ENCODE peak calls at places on chromosomes 3 and 15, in ten cellular contexts. B is body of pancreas, V is fibroblast of the aortic adventitia, I is fibroblast of lung, D is Calu3, C is psoas muscle, W is uterus, O is dorsolateral prefrontal cortex, T is AG04450, E is A549. K is an unnamed sample.

GRCh38 chr3:159828542-159828943 is 160.1 kb upstream of the IL12A start:
- DNase-seq in D (no peak), I (peak; percentile 51), T (no peak), C (no peak), V (peak; percentile 85), W (no peak), O (no peak), B (no peak), E (peak; percentile 54), K (peak; percentile 41)

GRCh38 chr3:158742861-158743260 is 10.6 kb upstream of the RARRES1 start:
- DNase-seq in C (no peak), W (no peak), E (no peak), B (no peak), D (no peak), T (no peak), I (peak; percentile 81), V (peak; percentile 67), O (no peak), K (no peak)

GRCh38 chr15:63050737-63051700 is 8.5 kb downstream of the TPM1 start:
- DNase-seq in B (no peak), E (peak; percentile 96), C (no peak), O (no peak), W (no peak), V (peak; percentile 87), T (peak; percentile 62), I (peak; percentile 84), D (peak; percentile 58), K (no peak)

GRCh38 chr3:57752307-57752706 is 3.8 kb upstream of the SLMAP start:
- DNase-seq in V (peak; percentile 36), D (peak; percentile 75), O (no peak), B (peak; percentile 43), I (peak; percentile 83), E (peak; percentile 45), W (no peak), T (no peak), C (no peak), K (no peak)

GRCh38 chr3:51559266-51559907 is 20.9 kb downstream of the RAD54L2 start:
- DNase-seq in V (peak; percentile 86), T (peak; percentile 71), B (peak; percentile 26), I (peak; percentile 66), O (no peak), C (no peak), W (peak; percentile 26), E (no peak), D (no peak), K (no peak)

GRCh38 chr15:75966073-75966472 is 46.2 kb downstream of the NRG4 start:
- DNase-seq in T (peak; percentile 34), E (peak; percentile 35), O (no peak), V (peak; percentile 9), W (no peak), D (no peak), I (peak; percentile 11), C (no peak), B (no peak), K (no peak)

GRCh38 chr15:64443016-64443415 is 17.4 kb upstream of the ZNF609 start:
- DNase-seq in C (no peak), V (peak; percentile 37), T (no peak), W (no peak), D (no peak), O (no peak), B (no peak), I (peak; percentile 58), E (no peak), K (no peak)

GRCh38 chr3:138195491-138195890 is 8.4 kb downstream of the ARMC8 start:
- DNase-seq in B (no peak), W (no peak), C (no peak), T (no peak), O (peak; percentile 27), I (no peak), D (no peak), V (no peak), E (no peak), K (no peak)

GRCh38 chr3:191499307-191500125 is 38.6 kb downstream of the PYDC2 start:
- DNase-seq in O (peak; percentile 29), B (peak; percentile 16), D (peak; percentile 76), C (peak; percentile 57), I (peak; percentile 59), V (peak; percentile 37), W (peak; percentile 23), E (no peak), T (peak; percentile 0), K (no peak)

GRCh38 chr3:98732239-98733054 is 30.7 kb upstream of the ST3GAL6 start:
- DNase-seq in C (peak; percentile 68), I (peak; percentile 35), B (peak; percentile 54), O (peak; percentile 68), W (peak; percentile 37), T (no peak), V (no peak), E (peak; percentile 31), D (peak; percentile 54), K (peak; percentile 69)

GRCh38 chr3:126372413-126373145 is 15.4 kb upstream of the KLF15 start:
- DNase-seq in O (no peak), D (no peak), E (no peak), T (no peak), B (no peak), V (no peak), W (no peak), C (peak; percentile 60), I (no peak), K (no peak)
- TF ChIP-seq CTCF in O (no peak), D (no peak), E (no peak), T (no peak), B (peak; percentile 17), V (no peak), W (no peak), C (no peak), I (no peak), K (no peak)

GRCh38 chr3:127749361-127749760 is 73.0 kb downstream of the MGLL start:
- DNase-seq in T (no peak), D (no peak), O (no peak), B (no peak), E (no peak), C (no peak), W (no peak), I (peak; percentile 33), V (no peak), K (no peak)

GRCh38 chr3:127748754-127749327 is 73.5 kb downstream of the MGLL start:
- DNase-seq in B (no peak), W (no peak), O (no peak), D (no peak), I (peak; percentile 42), V (peak; percentile 62), T (no peak), E (no peak), C (no peak), K (no peak)

GRCh38 chr3:127747066-127747465 is 74.3 kb downstream of the ABTB1 start:
- DNase-seq in T (no peak), W (no peak), D (no peak), C (no peak), O (no peak), B (no peak), V (no peak), I (no peak), E (no peak), K (no peak)

GRCh38 chr3:127746400-127747057 is 73.8 kb downstream of the ABTB1 start:
- DNase-seq in V (no peak), T (no peak), W (no peak), E (peak; percentile 95), I (no peak), O (no peak), D (peak; percentile 70), C (peak; percentile 65), B (no peak), K (no peak)

DNA sequence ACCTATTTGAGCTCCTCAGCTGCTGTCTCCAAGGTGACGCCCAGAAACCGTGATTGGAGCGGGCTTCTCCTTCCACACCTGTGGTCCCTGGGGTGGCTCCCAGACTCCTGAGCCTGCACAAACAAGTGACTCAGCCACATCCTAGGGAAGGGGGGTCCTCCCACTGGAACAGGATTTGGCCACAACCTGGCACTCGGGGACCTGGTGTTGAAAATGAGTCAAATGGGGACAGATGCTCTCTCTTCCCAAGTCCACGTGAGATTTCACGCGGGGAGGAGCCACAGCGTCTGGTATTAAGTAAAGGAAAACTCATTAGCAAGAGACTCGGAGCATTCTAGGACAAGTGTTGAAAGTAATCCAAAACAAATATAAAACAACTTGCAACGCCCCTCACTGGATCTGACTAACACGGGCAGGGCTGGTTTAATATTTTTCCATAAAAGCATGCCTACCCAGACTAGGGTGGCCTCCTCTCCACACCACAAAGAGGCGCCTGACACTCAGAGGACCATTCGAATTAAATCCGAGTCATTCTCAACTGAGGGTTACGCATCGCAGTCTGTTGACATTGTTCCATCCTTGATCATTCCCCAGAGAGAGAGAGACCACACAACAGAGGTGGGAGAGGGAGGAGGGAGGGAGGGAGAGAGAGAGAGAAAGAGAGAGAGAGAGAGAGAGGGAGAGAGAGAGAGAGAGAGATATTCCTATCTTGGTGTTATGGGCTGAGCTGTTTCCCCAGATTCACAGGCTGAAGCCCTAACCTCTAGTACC is 74.4 kb downstream of the MGLL start:
- DNase-seq in C (peak; percentile 90), D (peak; percentile 80), B (peak; percentile 76), W (peak; percentile 57), O (no peak), E (peak; percentile 96), T (peak; percentile 69), V (peak; percentile 90), I (peak; percentile 88), K (no peak)
- TF ChIP-seq CTCF in C (no peak), D (no peak), B (no peak), W (peak; percentile 9), O (no peak), E (peak; percentile 38), T (peak; percentile 3), V (peak; percentile 9), I (no peak), K (no peak)

DNA sequence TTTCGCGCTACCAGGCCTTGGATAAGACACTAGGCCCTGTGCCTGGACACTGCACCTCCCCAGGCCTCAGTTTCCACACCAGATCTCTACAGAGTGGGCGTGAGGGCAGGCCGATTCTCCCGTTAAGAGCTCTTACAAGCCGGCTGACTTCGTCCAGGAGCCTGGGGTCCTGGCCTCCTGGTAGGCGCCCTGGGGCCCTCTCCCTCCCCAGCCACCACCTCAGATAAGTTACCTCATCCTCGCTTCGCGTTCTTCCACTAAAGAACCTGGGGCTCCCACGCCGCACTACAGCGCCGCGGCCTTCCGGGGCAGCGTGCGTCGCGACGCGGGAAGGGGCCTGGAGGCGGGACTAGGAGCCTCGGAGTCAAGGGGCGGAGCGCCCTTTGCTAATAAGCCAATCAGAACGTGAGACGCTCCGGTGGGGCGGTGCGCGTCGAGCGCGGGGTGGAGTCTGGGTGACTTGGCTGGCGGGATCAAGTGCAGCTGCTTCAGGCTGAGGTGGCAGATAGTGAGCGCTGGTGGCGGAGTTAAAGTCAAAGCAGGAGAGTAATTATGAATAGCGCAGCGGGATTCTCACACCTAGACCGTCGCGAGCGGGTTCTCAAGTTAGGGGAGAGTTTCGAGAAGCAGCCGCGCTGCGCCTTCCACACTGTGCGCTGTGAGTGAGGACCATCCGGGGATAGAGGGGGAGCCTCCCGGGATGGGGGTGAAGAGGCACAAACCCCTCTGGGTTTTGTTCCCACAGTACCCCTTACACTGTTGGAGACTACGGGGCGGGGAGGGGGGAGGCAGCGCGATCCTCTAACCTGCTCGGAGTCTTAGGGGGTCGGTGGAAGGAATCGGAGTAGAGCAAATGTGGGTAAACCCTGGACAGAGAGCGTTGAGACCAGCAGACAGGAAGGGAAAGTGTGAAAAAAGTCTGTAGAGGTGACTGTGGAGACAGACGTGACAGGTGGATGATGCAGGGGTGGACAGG is at the start of the genes EAF2 and IQCB1:
- DNase-seq in C (peak; percentile 98), B (peak; percentile 97), O (peak; percentile 96), D (peak; percentile 94), V (peak; percentile 94), W (peak; percentile 96), I (peak; percentile 94), T (peak; percentile 86), E (peak; percentile 97), K (peak; percentile 95)
- TF ChIP-seq CTCF in C (peak; percentile 2), B (no peak), O (no peak), D (no peak), V (no peak), W (no peak), I (no peak), T (no peak), E (no peak), K (no peak)

GRCh38 chr3:181454451-181455027 is 257.2 kb upstream of the SOX2 start:
- DNase-seq in C (no peak), D (no peak), T (no peak), O (no peak), B (no peak), W (no peak), V (no peak), I (peak; percentile 18), E (no peak), K (no peak)
- TF ChIP-seq CTCF in C (no peak), D (peak; percentile 20), T (no peak), O (peak; percentile 50), B (no peak), W (no peak), V (no peak), I (no peak), E (no peak), K (no peak)